ENCODE peak calls at places on chromosomes 4 and X, in nine cellular contexts. S is heart left ventricle, N is adrenal gland, B is cardiac muscle cell, W is astrocyte, X is SJSA1, O is adipocyte, D is PC-3, T is aorta. V is an unnamed sample.

GRCh38 chrX:108178099-108178498 is 86.5 kb downstream of the ATG4A start:
- DNase-seq in N (no peak), O (no peak), D (no peak), W (no peak), T (no peak), X (no peak), S (no peak), B (no peak), V (no peak)

GRCh38 chr4:182975806-182976205 is 58.6 kb upstream of the DCTD start:
- DNase-seq in O (peak; percentile 73), T (no peak), X (peak; percentile 77), N (no peak), S (no peak), W (peak; percentile 90), D (peak; percentile 85), B (no peak), V (no peak)

GRCh38 chrX:9466115-9466495 is 1.2 kb downstream of the TBL1X start:
- DNase-seq in N (peak; percentile 67), D (peak; percentile 33), W (no peak), S (peak; percentile 50), T (peak; percentile 77), B (peak; percentile 76), O (peak; percentile 54), X (no peak), V (peak; percentile 86)

GRCh38 chr4:148442830-148443549 is 776 bp upstream of the NR3C2 start:
- DNase-seq in N (peak; percentile 30), W (no peak), S (peak; percentile 39), B (peak; percentile 33), T (no peak), X (no peak), D (no peak), O (peak; percentile 28), V (peak; percentile 89)

GRCh38 chr4:16106956-16107355 is 23.1 kb upstream of the PROM1 start:
- DNase-seq in X (no peak), T (no peak), O (no peak), D (no peak), B (no peak), N (no peak), W (no peak), S (no peak), V (no peak)

GRCh38 chr4:138614462-138615142 is 372.5 kb upstream of the SLC7A11 start:
- DNase-seq in W (no peak), S (no peak), N (no peak), D (no peak), B (no peak), X (no peak), T (no peak), O (no peak), V (no peak)

GRCh38 chr4:179447308-179447707 is 2005.1 kb upstream of the AGA start:
- DNase-seq in D (no peak), O (no peak), S (no peak), T (no peak), X (no peak), W (peak; percentile 83), B (no peak), N (no peak), V (no peak)

GRCh38 chr4:121227254-121227867 is 63.2 kb upstream of the TNIP3 start:
- DNase-seq in O (no peak), N (no peak), B (no peak), X (no peak), D (peak; percentile 5), T (no peak), S (no peak), W (no peak), V (no peak)

GRCh38 chr4:73945674-73946449 is 36.0 kb downstream of the PF4 start:
- DNase-seq in N (no peak), O (no peak), W (no peak), T (no peak), D (no peak), X (no peak), B (no peak), S (no peak), V (no peak)

GRCh38 chrX:17792842-17793241 is 55.5 kb downstream of the SCML1 start:
- DNase-seq in T (no peak), X (no peak), W (no peak), B (peak; percentile 27), O (no peak), N (no peak), S (no peak), D (no peak), V (no peak)

GRCh38 chrX:150834695-150835094 is 63.8 kb downstream of the CD99L2 start:
- DNase-seq in S (no peak), O (no peak), B (no peak), X (no peak), N (no peak), T (no peak), D (no peak), W (no peak), V (no peak)

GRCh38 chrX:135740683-135741149 is 27.3 kb downstream of the CT45A3 start:
- DNase-seq in T (peak; percentile 57), N (peak; percentile 22), D (peak; percentile 54), W (no peak), O (peak; percentile 34), S (no peak), B (no peak), X (no peak), V (no peak)

GRCh38 chr4:30716158-30716557 is 4.0 kb upstream of the PCDH7 start:
- DNase-seq in S (no peak), N (no peak), B (peak; percentile 60), D (peak; percentile 51), O (peak; percentile 80), T (no peak), X (no peak), W (no peak), V (no peak)

GRCh38 chrX:23333842-23334535 is 660 bp upstream of the PTCHD1 start:
- DNase-seq in N (no peak), B (peak; percentile 49), S (no peak), D (no peak), W (no peak), X (no peak), O (no peak), T (no peak), V (no peak)

GRCh38 chr4:129342820-129343219 is 246.9 kb downstream of the C4orf33 start:
- DNase-seq in O (peak; percentile 97), D (peak; percentile 61), T (no peak), X (no peak), N (no peak), W (peak; percentile 57), S (no peak), B (no peak), V (no peak)

GRCh38 chr4:142164767-142165500 is 528.6 kb downstream of the IL15 start:
- DNase-seq in S (no peak), W (no peak), D (no peak), X (no peak), O (no peak), N (no peak), B (no peak), T (no peak), V (no peak)
- H3K4me3 ChIP-seq in S (no peak overlapping the region), W (no peak overlapping the region), D (no peak overlapping the region), X (no peak overlapping the region), O (no peak overlapping the region), N (no peak overlapping the region), B (no peak overlapping the region), T (no peak overlapping the region), V (no peak overlapping the region)

GRCh38 chr4:7831858-7832257 is 107.8 kb downstream of the AFAP1 start:
- DNase-seq in O (no peak), X (no peak), S (no peak), N (no peak), W (no peak), B (no peak), D (no peak), T (no peak), V (no peak)
- H3K9me3 ChIP-seq in O (no peaks in the 10 kb centered on the region), X (no peaks in the 10 kb centered on the region), S (no peaks in the 10 kb centered on the region), N (no peaks in the 10 kb centered on the region), W (no peaks in the 10 kb centered on the region), B (no peaks in the 10 kb centered on the region), D (no peaks in the 10 kb centered on the region), T (no peaks in the 10 kb centered on the region), V (no peaks in the 10 kb centered on the region)

GRCh38 chr4:70734971-70735370 is 13.2 kb downstream of the RUFY3 start:
- DNase-seq in B (no peak), N (no peak), W (no peak), D (no peak), X (no peak), T (no peak), S (no peak), O (no peak), V (no peak)
- H3K4me3 ChIP-seq in B (no peak overlapping the region), N (no peak overlapping the region), W (peak overlapping the region; percentile 50), D (peak overlapping the region; percentile 65), X (peak overlapping the region; percentile 26), T (peak overlapping the region; percentile 82), S (peak overlapping the region; percentile 54), O (peak overlapping the region; percentile 84), V (peak overlapping the region; percentile 81)

DNA sequence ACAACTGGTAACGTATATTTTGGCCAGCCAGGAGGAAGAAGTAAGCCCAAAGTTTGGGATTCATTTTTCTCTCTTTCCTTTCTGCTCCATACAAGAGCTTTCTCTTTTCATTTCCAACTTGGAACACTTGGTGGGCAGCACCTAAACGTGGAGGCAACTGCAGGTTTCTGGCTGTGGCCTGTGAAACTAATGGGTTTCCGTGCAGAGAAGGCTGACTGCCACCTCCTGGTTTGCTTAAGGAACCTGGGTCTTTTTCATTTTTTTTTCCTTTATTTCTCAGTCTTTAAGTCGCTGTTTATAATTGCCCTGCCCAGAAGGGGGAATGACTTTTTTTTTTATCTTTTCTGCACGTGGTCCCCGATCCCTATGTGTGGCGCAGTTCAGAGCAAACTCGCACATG is 15.4 kb downstream of the ZNF718 start:
- DNase-seq in N (no peak), D (no peak), S (no peak), X (no peak), B (no peak), T (no peak), W (no peak), O (no peak), V (no peak)
- H3K9me3 ChIP-seq in N (no peaks in the 10 kb centered on the region), D (peaks cover 30% of the 10 kb centered on the region), S (no peaks in the 10 kb centered on the region), X (no peaks in the 10 kb centered on the region), B (peaks cover 9% of the 10 kb centered on the region), T (peaks cover 17% of the 10 kb centered on the region), W (peaks cover 10% of the 10 kb centered on the region), O (peaks cover 99% of the 10 kb centered on the region), V (peaks cover 35% of the 10 kb centered on the region)

DNA sequence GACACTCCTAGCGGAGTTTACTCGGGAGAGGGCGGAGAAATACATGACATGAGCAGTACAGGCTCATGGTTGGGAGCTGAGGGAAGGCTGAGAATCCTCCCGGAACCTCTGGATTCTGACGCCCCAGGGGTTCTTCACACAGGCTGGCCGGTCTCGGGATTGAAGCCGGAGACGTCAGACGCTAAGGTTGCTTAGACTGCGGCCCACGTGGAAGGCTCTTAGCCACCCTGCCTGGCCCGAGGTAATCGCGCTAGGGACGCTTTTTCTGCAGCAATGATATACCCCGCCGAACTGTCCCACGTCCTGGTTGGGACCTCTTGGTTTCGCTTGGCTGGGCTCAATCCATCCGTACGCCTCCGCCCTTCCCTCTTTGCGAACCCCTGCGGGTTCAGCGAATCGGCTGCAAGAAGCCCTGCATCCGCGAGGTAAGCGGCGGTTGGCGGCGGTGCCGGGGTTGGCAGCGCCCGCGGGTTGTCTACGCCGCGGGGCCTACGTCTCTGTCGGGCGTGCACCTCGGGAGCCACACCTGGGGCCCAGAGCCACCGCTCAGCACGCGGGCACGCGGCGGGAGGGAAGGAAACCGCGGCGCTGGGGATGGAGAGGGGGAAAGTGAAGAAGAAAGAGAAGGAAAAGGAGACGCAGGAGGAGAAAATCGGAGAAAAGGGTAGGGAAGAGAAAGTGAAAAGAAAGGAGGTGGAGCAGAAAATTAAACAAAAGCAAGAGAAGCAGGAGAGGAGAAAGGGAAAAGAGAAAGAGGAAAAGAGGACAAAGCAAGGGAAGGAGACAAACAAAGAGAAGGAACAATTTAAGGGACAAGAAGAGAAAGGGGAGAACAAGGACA is at the start of gene ARL9:
- DNase-seq in S (peak; percentile 34), T (peak; percentile 70), D (peak; percentile 49), B (peak; percentile 38), O (peak; percentile 67), X (peak; percentile 58), N (peak; percentile 71), W (peak; percentile 46), V (peak; percentile 78)
- H3K4me3 ChIP-seq in S (peak within 1 kb of the TSS; percentile 73), T (no peak within 1 kb of the TSS), D (peak within 1 kb of the TSS; percentile 60), B (peak within 1 kb of the TSS; percentile 29), O (peak within 1 kb of the TSS; percentile 88), X (peak within 1 kb of the TSS; percentile 41), N (peak within 1 kb of the TSS; percentile 68), W (peak within 1 kb of the TSS; percentile 72), V (peak within 1 kb of the TSS; percentile 47)

V was measured in kidney.